ENCODE peak calls at places on chromosomes 5 and 9, in six cellular contexts. One of them, this sample, is unnamed.

GRCh38 chr5:140175367-140176027 is 509 bp downstream of the CYSTM1 start:
- DNase-seq in stimulated activated CD8-positive, alpha-beta memory T cell treated with anti-CD3 and anti-CD28 coated beads, Interleukin-7, amount 100 ng/mL, for 1 hour: peak; percentile 31
- DNase-seq in activated CD8-positive, alpha-beta memory T cell treated with anti-CD3 and anti-CD28 coated beads for 1 hour: peak; percentile 34
- DNase-seq in PC-9: peak; percentile 60
- DNase-seq in fibroblast of villous mesenchyme: peak; percentile 71
- DNase-seq in GM12892: peak; percentile 64
- DNase-seq in this sample: peak; percentile 86

GRCh38 chr5:111427762-111428161 is 84.6 kb downstream of the STARD4 start:
- DNase-seq in fibroblast of villous mesenchyme: no peak
- DNase-seq in stimulated activated CD8-positive, alpha-beta memory T cell treated with anti-CD3 and anti-CD28 coated beads, Interleukin-7, amount 100 ng/mL, for 1 hour: no peak
- DNase-seq in PC-9: no peak
- DNase-seq in activated CD8-positive, alpha-beta memory T cell treated with anti-CD3 and anti-CD28 coated beads for 1 hour: no peak
- DNase-seq in GM12892: no peak
- DNase-seq in this sample: no peak

GRCh38 chr9:76269789-76270188 is 124.4 kb downstream of the RFK start:
- DNase-seq in fibroblast of villous mesenchyme: peak; percentile 43
- DNase-seq in PC-9: peak; percentile 80
- DNase-seq in GM12892: no peak
- DNase-seq in activated CD8-positive, alpha-beta memory T cell treated with anti-CD3 and anti-CD28 coated beads for 1 hour: no peak
- DNase-seq in stimulated activated CD8-positive, alpha-beta memory T cell treated with anti-CD3 and anti-CD28 coated beads, Interleukin-7, amount 100 ng/mL, for 1 hour: no peak
- DNase-seq in this sample: no peak

GRCh38 chr9:123834907-123835562 is 94.9 kb downstream of the DENND1A start:
- DNase-seq in PC-9: no peak
- DNase-seq in activated CD8-positive, alpha-beta memory T cell treated with anti-CD3 and anti-CD28 coated beads for 1 hour: no peak
- DNase-seq in fibroblast of villous mesenchyme: peak; percentile 26
- DNase-seq in stimulated activated CD8-positive, alpha-beta memory T cell treated with anti-CD3 and anti-CD28 coated beads, Interleukin-7, amount 100 ng/mL, for 1 hour: no peak
- DNase-seq in GM12892: no peak
- DNase-seq in this sample: no peak

GRCh38 chr5:59786271-59786805 is 107.2 kb downstream of the PDE4D start:
- DNase-seq in GM12892: no peak
- DNase-seq in activated CD8-positive, alpha-beta memory T cell treated with anti-CD3 and anti-CD28 coated beads for 1 hour: no peak
- DNase-seq in fibroblast of villous mesenchyme: peak; percentile 82
- DNase-seq in PC-9: peak; percentile 95
- DNase-seq in stimulated activated CD8-positive, alpha-beta memory T cell treated with anti-CD3 and anti-CD28 coated beads, Interleukin-7, amount 100 ng/mL, for 1 hour: no peak
- DNase-seq in this sample: no peak

GRCh38 chr5:139651863-139652787 is 4.0 kb downstream of the CXXC5 start:
- DNase-seq in fibroblast of villous mesenchyme: peak; percentile 92
- DNase-seq in GM12892: peak; percentile 90
- DNase-seq in stimulated activated CD8-positive, alpha-beta memory T cell treated with anti-CD3 and anti-CD28 coated beads, Interleukin-7, amount 100 ng/mL, for 1 hour: peak; percentile 38
- DNase-seq in activated CD8-positive, alpha-beta memory T cell treated with anti-CD3 and anti-CD28 coated beads for 1 hour: no peak
- DNase-seq in PC-9: peak; percentile 69
- DNase-seq in this sample: peak; percentile 88

GRCh38 chr5:95238560-95239325 is 46.2 kb downstream of the MCTP1 start:
- DNase-seq in fibroblast of villous mesenchyme: peak; percentile 16
- DNase-seq in GM12892: no peak
- DNase-seq in activated CD8-positive, alpha-beta memory T cell treated with anti-CD3 and anti-CD28 coated beads for 1 hour: no peak
- DNase-seq in stimulated activated CD8-positive, alpha-beta memory T cell treated with anti-CD3 and anti-CD28 coated beads, Interleukin-7, amount 100 ng/mL, for 1 hour: no peak
- DNase-seq in PC-9: no peak
- DNase-seq in this sample: no peak

GRCh38 chr5:174384509-174384947 is 339.0 kb downstream of the NSG2 start:
- DNase-seq in GM12892: no peak
- DNase-seq in stimulated activated CD8-positive, alpha-beta memory T cell treated with anti-CD3 and anti-CD28 coated beads, Interleukin-7, amount 100 ng/mL, for 1 hour: no peak
- DNase-seq in fibroblast of villous mesenchyme: peak; percentile 90
- DNase-seq in PC-9: no peak
- DNase-seq in activated CD8-positive, alpha-beta memory T cell treated with anti-CD3 and anti-CD28 coated beads for 1 hour: no peak
- DNase-seq in this sample: no peak

GRCh38 chr9:128057724-128058409 is 9.3 kb downstream of the NAIF1 start:
- DNase-seq in fibroblast of villous mesenchyme: no peak
- DNase-seq in stimulated activated CD8-positive, alpha-beta memory T cell treated with anti-CD3 and anti-CD28 coated beads, Interleukin-7, amount 100 ng/mL, for 1 hour: no peak
- DNase-seq in activated CD8-positive, alpha-beta memory T cell treated with anti-CD3 and anti-CD28 coated beads for 1 hour: no peak
- DNase-seq in GM12892: no peak
- DNase-seq in PC-9: no peak
- DNase-seq in this sample: no peak

GRCh38 chr5:102617857-102618187 is 119.0 kb upstream of the SLCO6A1 start:
- DNase-seq in stimulated activated CD8-positive, alpha-beta memory T cell treated with anti-CD3 and anti-CD28 coated beads, Interleukin-7, amount 100 ng/mL, for 1 hour: no peak
- DNase-seq in fibroblast of villous mesenchyme: peak; percentile 71
- DNase-seq in GM12892: no peak
- DNase-seq in activated CD8-positive, alpha-beta memory T cell treated with anti-CD3 and anti-CD28 coated beads for 1 hour: no peak
- DNase-seq in PC-9: no peak
- DNase-seq in this sample: peak; percentile 56

GRCh38 chr9:110382731-110383130 is 45.1 kb upstream of the TXNDC8 start:
- DNase-seq in stimulated activated CD8-positive, alpha-beta memory T cell treated with anti-CD3 and anti-CD28 coated beads, Interleukin-7, amount 100 ng/mL, for 1 hour: no peak
- DNase-seq in GM12892: no peak
- DNase-seq in fibroblast of villous mesenchyme: no peak
- DNase-seq in PC-9: no peak
- DNase-seq in activated CD8-positive, alpha-beta memory T cell treated with anti-CD3 and anti-CD28 coated beads for 1 hour: no peak
- DNase-seq in this sample: no peak

GRCh38 chr9:37994639-37995347 is 74.2 kb downstream of the SHB start:
- DNase-seq in activated CD8-positive, alpha-beta memory T cell treated with anti-CD3 and anti-CD28 coated beads for 1 hour: no peak
- DNase-seq in PC-9: no peak
- DNase-seq in fibroblast of villous mesenchyme: peak; percentile 70
- DNase-seq in GM12892: peak; percentile 56
- DNase-seq in stimulated activated CD8-positive, alpha-beta memory T cell treated with anti-CD3 and anti-CD28 coated beads, Interleukin-7, amount 100 ng/mL, for 1 hour: no peak
- DNase-seq in this sample: peak; percentile 77

GRCh38 chr5:145483211-145483610 is 351.9 kb downstream of the PRELID2 start:
- DNase-seq in stimulated activated CD8-positive, alpha-beta memory T cell treated with anti-CD3 and anti-CD28 coated beads, Interleukin-7, amount 100 ng/mL, for 1 hour: no peak
- DNase-seq in fibroblast of villous mesenchyme: peak; percentile 42
- DNase-seq in GM12892: no peak
- DNase-seq in activated CD8-positive, alpha-beta memory T cell treated with anti-CD3 and anti-CD28 coated beads for 1 hour: no peak
- DNase-seq in PC-9: no peak
- DNase-seq in this sample: no peak

GRCh38 chr9:136901516-136902258 is 15.4 kb downstream of the TRAF2 start:
- DNase-seq in activated CD8-positive, alpha-beta memory T cell treated with anti-CD3 and anti-CD28 coated beads for 1 hour: peak; percentile 48
- DNase-seq in fibroblast of villous mesenchyme: peak; percentile 50
- DNase-seq in PC-9: peak; percentile 96
- DNase-seq in GM12892: peak; percentile 71
- DNase-seq in stimulated activated CD8-positive, alpha-beta memory T cell treated with anti-CD3 and anti-CD28 coated beads, Interleukin-7, amount 100 ng/mL, for 1 hour: no peak
- DNase-seq in this sample: peak; percentile 75

GRCh38 chr9:95202076-95202681 is 115.3 kb downstream of the FANCC start:
- DNase-seq in stimulated activated CD8-positive, alpha-beta memory T cell treated with anti-CD3 and anti-CD28 coated beads, Interleukin-7, amount 100 ng/mL, for 1 hour: no peak
- DNase-seq in PC-9: no peak
- DNase-seq in activated CD8-positive, alpha-beta memory T cell treated with anti-CD3 and anti-CD28 coated beads for 1 hour: no peak
- DNase-seq in GM12892: no peak
- DNase-seq in fibroblast of villous mesenchyme: no peak
- DNase-seq in this sample: no peak

This sample was measured in mucosa of descending colon.